ENCODE peak calls at places on chromosomes 4 and X, in five cellular contexts. N is H1, F is SK-N-SH, B is K562, W is GM12878. O is an unnamed sample.

GRCh38 chr4:85644061-85644460 is 169.1 kb downstream of the ARHGAP24 start:
- DNase-seq in W (no peak), F (no peak), N (no peak), B (no peak), O (no peak)

GRCh38 chr4:140357868-140358267 is 15.6 kb upstream of the SCOC start:
- DNase-seq in F (no peak), W (no peak), N (no peak), B (no peak), O (no peak)

GRCh38 chr4:159003420-159004253 is 99.2 kb upstream of the RAPGEF2 start:
- DNase-seq in F (no peak), B (peak; percentile 63), W (no peak), N (no peak), O (no peak)

GRCh38 chrX:101774340-101774739 is 114.7 kb upstream of the ARMCX2 start:
- DNase-seq in F (no peak), B (no peak), W (peak; percentile 17), N (no peak), O (no peak)

GRCh38 chr4:25813705-25814104 is 49.1 kb downstream of the SEL1L3 start:
- DNase-seq in F (no peak), W (no peak), N (no peak), B (no peak), O (peak; percentile 65)

GRCh38 chr4:186760576-186760975 is 36.9 kb upstream of the FAT1 start:
- DNase-seq in N (no peak), F (no peak), B (no peak), W (no peak), O (no peak)

GRCh38 chrX:107673933-107674479 is 45.7 kb downstream of the PRPS1 start:
- DNase-seq in F (no peak), W (peak; percentile 79), N (no peak), B (peak; percentile 50), O (no peak)

GRCh38 chrX:150155396-150156048 is 207.6 kb upstream of the MAMLD1 start:
- DNase-seq in F (peak; percentile 61), B (no peak), W (no peak), N (no peak), O (no peak)

GRCh38 chr4:87679449-87680169 is 29.5 kb downstream of the DMP1 start:
- DNase-seq in B (peak; percentile 42), N (peak; percentile 68), W (peak; percentile 2), F (peak; percentile 59), O (peak; percentile 48)

GRCh38 chr4:119025440-119025839 is 110.2 kb upstream of the MYOZ2 start:
- DNase-seq in W (no peak), F (no peak), B (no peak), N (no peak), O (no peak)

GRCh38 chr4:85092536-85092935 is 126.0 kb upstream of the WDFY3 start:
- DNase-seq in N (no peak), B (no peak), F (no peak), W (no peak), O (no peak)

GRCh38 chr4:15003441-15003890 is 1.2 kb downstream of the CPEB2 start:
- DNase-seq in B (peak; percentile 60), F (peak; percentile 69), W (no peak), N (peak; percentile 73), O (no peak)

GRCh38 chrX:151153086-151153485 is 23.3 kb upstream of the GPR50 start:
- DNase-seq in B (peak; percentile 8), N (peak; percentile 46), W (no peak), F (no peak), O (peak; percentile 0)

GRCh38 chrX:49106296-49106695 is 17.2 kb downstream of the GPKOW start:
- DNase-seq in F (no peak), N (no peak), W (no peak), B (no peak), O (no peak)

GRCh38 chrX:65073233-65073632 is 97.0 kb upstream of the ZC4H2 start:
- DNase-seq in N (no peak), F (no peak), W (no peak), B (no peak), O (no peak)

GRCh38 chr4:17941731-17942130 is 79.8 kb downstream of the LCORL start:
- DNase-seq in F (no peak), B (no peak), W (no peak), N (no peak), O (no peak)
- TF ChIP-seq GABPA in F (no peak), B (no peak), W (no peak), N (no peak), O (no peak)

GRCh38 chrX:47247206-47247998 is 14.6 kb downstream of the USP11 start:
- DNase-seq in B (no peak), F (peak; percentile 8), W (no peak), N (no peak), O (no peak)
- H3K36me3 ChIP-seq in B (no peaks in the 10 kb centered on the region), F (peaks cover 18% of the 10 kb centered on the region), W (no peaks in the 10 kb centered on the region), N (peaks cover 36% of the 10 kb centered on the region), O (no peaks in the 10 kb centered on the region)

GRCh38 chr4:29565256-29565655 is 1154.9 kb upstream of the PCDH7 start:
- DNase-seq in W (no peak), B (no peak), N (no peak), F (no peak), O (no peak)
- TF ChIP-seq GABPA in W (no peak), B (no peak), N (no peak), F (no peak), O (no peak)

DNA sequence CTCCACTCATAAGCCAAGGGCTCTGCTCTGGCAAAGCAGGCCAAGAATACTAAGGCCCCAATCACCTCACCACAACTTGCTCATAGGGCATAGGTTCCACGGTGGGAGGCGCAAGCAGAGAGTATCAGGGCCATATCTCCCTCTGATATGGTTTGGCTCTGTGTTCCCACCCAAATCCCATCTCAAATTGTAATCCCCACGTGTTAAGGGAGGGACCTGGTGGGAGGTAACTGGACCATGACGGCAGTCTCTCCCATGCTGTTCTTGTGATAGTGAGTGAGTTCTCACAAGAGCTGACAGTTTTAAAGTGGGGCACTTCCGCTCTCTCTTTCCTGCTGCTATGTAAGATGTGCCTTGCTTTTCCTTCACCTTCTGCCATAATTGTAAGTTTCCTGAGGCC is 88.7 kb downstream of the SHROOM4 start:
- DNase-seq in B (no peak), N (no peak), W (no peak), F (no peak), O (no peak)
- H3K36me3 ChIP-seq in B (no peaks in the 10 kb centered on the region), N (no peaks in the 10 kb centered on the region), W (no peaks in the 10 kb centered on the region), F (no peaks in the 10 kb centered on the region), O (no peaks in the 10 kb centered on the region)

DNA sequence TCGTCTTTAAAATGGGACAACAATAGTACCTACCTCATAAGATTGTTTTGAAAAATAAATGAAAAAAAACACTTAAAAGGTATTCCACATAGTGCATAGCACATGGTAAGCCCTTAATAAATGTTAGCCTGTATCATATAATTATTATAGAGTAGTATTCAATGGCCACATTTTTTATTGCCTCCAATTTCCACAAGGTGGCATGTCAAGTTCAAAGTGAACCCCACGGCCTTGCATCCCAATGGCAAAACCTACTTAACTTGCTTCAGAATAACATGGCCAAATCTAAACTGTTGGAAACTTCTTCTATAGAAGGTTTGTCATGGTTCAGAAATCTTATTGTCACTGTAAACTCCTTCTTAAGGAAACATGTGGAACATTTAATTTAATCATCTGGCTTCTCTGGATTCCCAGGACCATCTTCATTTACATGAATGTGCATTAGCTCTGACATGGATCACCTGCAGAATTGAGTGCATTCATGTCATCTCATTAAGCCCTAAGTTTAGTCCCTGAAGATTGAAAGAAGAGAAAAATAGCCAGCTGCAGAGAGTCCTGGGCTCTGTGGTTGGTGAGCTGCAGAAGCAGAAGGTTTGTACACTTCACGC is 60.9 kb downstream of the ANXA3 start:
- DNase-seq in B (peak; percentile 46), W (no peak), F (peak; percentile 35), N (no peak), O (peak; percentile 21)
- TF ChIP-seq GABPA in B (no peak), W (no peak), F (no peak), N (no peak), O (no peak)

GRCh38 chr4:1822568-1823544 is 29.8 kb downstream of the FGFR3 start:
- DNase-seq in W (no peak), B (no peak), N (no peak), F (no peak), O (no peak)
- H3K36me3 ChIP-seq in W (peaks cover 19% of the 10 kb centered on the region), B (peaks cover 88% of the 10 kb centered on the region), N (peaks cover 3% of the 10 kb centered on the region), F (peaks cover 57% of the 10 kb centered on the region), O (peaks cover 51% of the 10 kb centered on the region)

DNA sequence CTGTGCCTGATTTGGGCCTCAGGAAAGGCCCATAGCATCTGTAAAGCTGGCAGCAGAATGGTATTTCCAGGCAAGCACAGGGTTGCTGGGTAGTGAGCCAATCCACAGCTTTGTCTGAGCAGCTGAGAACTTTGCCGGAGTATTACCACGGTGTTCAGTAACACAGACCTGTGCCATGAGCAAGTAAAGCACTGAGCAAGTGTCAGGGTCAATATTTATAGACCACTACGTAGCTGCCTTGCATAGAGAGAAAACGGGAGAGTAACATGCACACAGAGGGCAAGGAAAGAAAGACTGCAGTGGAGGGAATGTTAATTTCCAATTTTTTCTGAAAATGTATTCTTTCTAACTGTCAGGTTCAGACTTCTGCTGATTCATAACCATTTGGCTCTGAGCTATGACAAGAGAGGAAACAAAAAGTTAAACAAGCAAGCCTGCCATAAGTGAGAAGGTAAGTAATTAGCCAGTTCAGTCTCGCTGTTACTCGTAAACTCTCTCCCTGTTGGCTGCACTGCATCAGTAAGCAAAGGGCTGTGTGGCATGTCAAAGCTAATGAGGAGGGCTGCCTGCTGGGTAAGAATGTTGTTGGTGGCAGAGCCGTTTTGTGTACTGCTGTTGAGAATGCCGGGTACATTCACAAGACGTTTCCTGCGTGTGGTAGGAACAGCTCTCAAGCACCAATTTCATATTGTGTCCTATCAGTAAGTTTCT is 238.1 kb downstream of the BMPR1B start:
- DNase-seq in F (no peak), W (no peak), N (no peak), B (no peak), O (no peak)
- TF ChIP-seq GABPA in F (no peak), W (no peak), N (no peak), B (no peak), O (no peak)

GRCh38 chr4:7760706-7761105 is 179.0 kb downstream of the AFAP1 start:
- DNase-seq in W (no peak), B (no peak), F (no peak), N (no peak), O (no peak)
- H3K36me3 ChIP-seq in W (no peaks in the 10 kb centered on the region), B (peaks cover 8% of the 10 kb centered on the region), F (peaks cover 93% of the 10 kb centered on the region), N (no peaks in the 10 kb centered on the region), O (peaks cover 2% of the 10 kb centered on the region)